ENCODE peak calls at places on chromosomes 13 and 19, in six cellular contexts. One of them, this sample, is unnamed.

GRCh38 chr13:23888658-23889597 is at the start of gene MIPEP:
- DNase-seq in heart left ventricle: peak; percentile 97
- DNase-seq in AG09319: peak; percentile 81
- DNase-seq in GDM1: peak; percentile 98
- DNase-seq in iPS DF 19.7: peak; percentile 73
- DNase-seq in HCT116: peak; percentile 88
- DNase-seq in this sample: peak; percentile 51

GRCh38 chr19:8251025-8251472 is 41.9 kb downstream of the CERS4 start:
- DNase-seq in GDM1: no peak
- DNase-seq in HCT116: no peak
- DNase-seq in AG09319: no peak
- DNase-seq in iPS DF 19.7: no peak
- DNase-seq in heart left ventricle: peak; percentile 88
- DNase-seq in this sample: no peak

GRCh38 chr13:65264066-65264465 is 1966.1 kb downstream of the PCDH9 start:
- DNase-seq in HCT116: no peak
- DNase-seq in heart left ventricle: peak; percentile 40
- DNase-seq in iPS DF 19.7: no peak
- DNase-seq in GDM1: no peak
- DNase-seq in AG09319: no peak
- DNase-seq in this sample: no peak

GRCh38 chr13:97432232-97432916 is 1.6 kb upstream of the RAP2A start:
- DNase-seq in HCT116: no peak
- DNase-seq in iPS DF 19.7: no peak
- DNase-seq in heart left ventricle: no peak
- DNase-seq in AG09319: no peak
- DNase-seq in GDM1: no peak
- DNase-seq in this sample: no peak

GRCh38 chr19:33293255-33294057 is 8.9 kb downstream of the CEBPA start:
- DNase-seq in GDM1: peak; percentile 18
- DNase-seq in iPS DF 19.7: no peak
- DNase-seq in AG09319: peak; percentile 24
- DNase-seq in HCT116: no peak
- DNase-seq in heart left ventricle: peak; percentile 56
- DNase-seq in this sample: peak; percentile 35

GRCh38 chr13:41565221-41565620 is 107.9 kb downstream of the RGCC start:
- DNase-seq in GDM1: no peak
- DNase-seq in heart left ventricle: no peak
- DNase-seq in iPS DF 19.7: no peak
- DNase-seq in HCT116: no peak
- DNase-seq in AG09319: no peak
- DNase-seq in this sample: no peak

GRCh38 chr13:79481685-79482052 is 714 bp downstream of the NDFIP2 start:
- DNase-seq in iPS DF 19.7: no peak
- DNase-seq in AG09319: no peak
- DNase-seq in GDM1: no peak
- DNase-seq in heart left ventricle: no peak
- DNase-seq in HCT116: no peak
- DNase-seq in this sample: no peak

GRCh38 chr19:16295071-16295470 is 29.6 kb upstream of the KLF2 start:
- DNase-seq in GDM1: no peak
- DNase-seq in heart left ventricle: no peak
- DNase-seq in iPS DF 19.7: no peak
- DNase-seq in AG09319: no peak
- DNase-seq in HCT116: no peak
- DNase-seq in this sample: no peak

GRCh38 chr13:110897521-110897920 is 17.3 kb downstream of the ANKRD10 start:
- DNase-seq in GDM1: no peak
- DNase-seq in AG09319: no peak
- DNase-seq in heart left ventricle: no peak
- DNase-seq in iPS DF 19.7: no peak
- DNase-seq in HCT116: no peak
- DNase-seq in this sample: no peak

GRCh38 chr19:4208385-4209094 is 20.8 kb upstream of the EBI3 start:
- DNase-seq in HCT116: peak; percentile 66
- DNase-seq in iPS DF 19.7: no peak
- DNase-seq in GDM1: no peak
- DNase-seq in AG09319: no peak
- DNase-seq in heart left ventricle: no peak
- DNase-seq in this sample: no peak

GRCh38 chr19:2381151-2381822 is 21.2 kb downstream of the TMPRSS9 start:
- DNase-seq in GDM1: no peak
- DNase-seq in AG09319: no peak
- DNase-seq in heart left ventricle: no peak
- DNase-seq in HCT116: no peak
- DNase-seq in iPS DF 19.7: no peak
- DNase-seq in this sample: no peak

GRCh38 chr13:113404723-113405471 is 41.0 kb upstream of the GRTP1 start:
- DNase-seq in GDM1: no peak
- DNase-seq in iPS DF 19.7: no peak
- DNase-seq in AG09319: no peak
- DNase-seq in heart left ventricle: peak; percentile 52
- DNase-seq in HCT116: no peak
- DNase-seq in this sample: no peak

GRCh38 chr13:47826481-47826880 is 174.6 kb downstream of the SUCLA2 start:
- DNase-seq in GDM1: no peak
- DNase-seq in iPS DF 19.7: no peak
- DNase-seq in heart left ventricle: no peak
- DNase-seq in AG09319: no peak
- DNase-seq in HCT116: no peak
- DNase-seq in this sample: no peak

GRCh38 chr19:4063369-4064072 is 3.2 kb downstream of the ZBTB7A start:
- DNase-seq in HCT116: no peak
- DNase-seq in heart left ventricle: no peak
- DNase-seq in iPS DF 19.7: no peak
- DNase-seq in AG09319: no peak
- DNase-seq in GDM1: no peak
- DNase-seq in this sample: no peak

GRCh38 chr19:15629003-15629880 is 11.5 kb upstream of the CYP4F3 start:
- DNase-seq in HCT116: peak; percentile 51
- DNase-seq in heart left ventricle: peak; percentile 89
- DNase-seq in GDM1: peak; percentile 44
- DNase-seq in iPS DF 19.7: no peak
- DNase-seq in AG09319: peak; percentile 0
- DNase-seq in this sample: no peak

GRCh38 chr13:85314686-85315085 is 484.5 kb downstream of the SLITRK6 start:
- DNase-seq in AG09319: no peak
- DNase-seq in GDM1: no peak
- DNase-seq in iPS DF 19.7: no peak
- DNase-seq in HCT116: no peak
- DNase-seq in heart left ventricle: no peak
- DNase-seq in this sample: no peak

GRCh38 chr19:12885749-12886706 is 973 bp downstream of the KLF1 start:
- DNase-seq in heart left ventricle: no peak
- DNase-seq in GDM1: no peak
- DNase-seq in AG09319: no peak
- DNase-seq in HCT116: no peak
- DNase-seq in iPS DF 19.7: no peak
- DNase-seq in this sample: no peak

GRCh38 chr13:106038752-106039151 is 496.7 kb downstream of the EFNB2 start:
- DNase-seq in heart left ventricle: no peak
- DNase-seq in AG09319: no peak
- DNase-seq in GDM1: no peak
- DNase-seq in HCT116: peak; percentile 51
- DNase-seq in iPS DF 19.7: no peak
- DNase-seq in this sample: no peak

GRCh38 chr13:73722120-73722519 is 412.1 kb downstream of the KLF12 start:
- DNase-seq in AG09319: no peak
- DNase-seq in iPS DF 19.7: peak; percentile 45
- DNase-seq in HCT116: peak; percentile 51
- DNase-seq in heart left ventricle: no peak
- DNase-seq in GDM1: no peak
- DNase-seq in this sample: peak; percentile 32

GRCh38 chr13:106887686-106888085 is 319.7 kb upstream of the ARGLU1 start:
- DNase-seq in AG09319: no peak
- DNase-seq in GDM1: no peak
- DNase-seq in heart left ventricle: no peak
- DNase-seq in HCT116: no peak
- DNase-seq in iPS DF 19.7: no peak
- DNase-seq in this sample: no peak

GRCh38 chr13:44738463-44738862 is 162.3 kb upstream of the TSC22D1 start:
- DNase-seq in HCT116: no peak
- DNase-seq in AG09319: no peak
- DNase-seq in heart left ventricle: no peak
- DNase-seq in GDM1: no peak
- DNase-seq in iPS DF 19.7: no peak
- DNase-seq in this sample: no peak

GRCh38 chr19:2578911-2579677 is 103.2 kb downstream of the GADD45B start:
- DNase-seq in iPS DF 19.7: peak; percentile 75
- DNase-seq in heart left ventricle: peak; percentile 94
- DNase-seq in AG09319: peak; percentile 81
- DNase-seq in HCT116: peak; percentile 78
- DNase-seq in GDM1: no peak
- DNase-seq in this sample: no peak

GRCh38 chr13:36553501-36553900 is 120.3 kb upstream of the SERTM1 start:
- DNase-seq in HCT116: no peak
- DNase-seq in iPS DF 19.7: no peak
- DNase-seq in GDM1: no peak
- DNase-seq in AG09319: no peak
- DNase-seq in heart left ventricle: no peak
- DNase-seq in this sample: no peak

GRCh38 chr19:43444531-43445340 is 20.7 kb downstream of the LYPD3 start:
- DNase-seq in HCT116: no peak
- DNase-seq in heart left ventricle: no peak
- DNase-seq in iPS DF 19.7: no peak
- DNase-seq in AG09319: no peak
- DNase-seq in GDM1: no peak
- DNase-seq in this sample: no peak

GRCh38 chr19:18429717-18430416 is 8.1 kb downstream of the ISYNA1 start:
- DNase-seq in HCT116: no peak
- DNase-seq in heart left ventricle: no peak
- DNase-seq in iPS DF 19.7: no peak
- DNase-seq in GDM1: no peak
- DNase-seq in AG09319: no peak
- DNase-seq in this sample: no peak

GRCh38 chr19:1446713-1447564 is 3.0 kb upstream of the APC2 start:
- DNase-seq in HCT116: no peak
- DNase-seq in AG09319: no peak
- DNase-seq in iPS DF 19.7: no peak
- DNase-seq in GDM1: no peak
- DNase-seq in heart left ventricle: peak; percentile 53
- DNase-seq in this sample: no peak

GRCh38 chr13:57634829-57635165 is 3.3 kb downstream of the PCDH17 start:
- DNase-seq in heart left ventricle: peak; percentile 63
- DNase-seq in iPS DF 19.7: no peak
- DNase-seq in AG09319: no peak
- DNase-seq in HCT116: no peak
- DNase-seq in GDM1: no peak
- DNase-seq in this sample: no peak

GRCh38 chr13:85700909-85701308 is 98.3 kb downstream of the SLITRK6 start:
- DNase-seq in iPS DF 19.7: no peak
- DNase-seq in heart left ventricle: no peak
- DNase-seq in HCT116: no peak
- DNase-seq in AG09319: no peak
- DNase-seq in GDM1: no peak
- DNase-seq in this sample: no peak

GRCh38 chr19:3950871-3951861 is 18.3 kb downstream of the NMRK2 start:
- DNase-seq in iPS DF 19.7: no peak
- DNase-seq in HCT116: no peak
- DNase-seq in AG09319: no peak
- DNase-seq in heart left ventricle: peak; percentile 78
- DNase-seq in GDM1: no peak
- DNase-seq in this sample: no peak

GRCh38 chr13:82661126-82661525 is 1221.1 kb downstream of the SLITRK1 start:
- DNase-seq in GDM1: no peak
- DNase-seq in HCT116: no peak
- DNase-seq in heart left ventricle: no peak
- DNase-seq in AG09319: no peak
- DNase-seq in iPS DF 19.7: no peak
- DNase-seq in this sample: no peak

GRCh38 chr13:32901994-32902780 is 114.0 kb upstream of the KL start:
- DNase-seq in iPS DF 19.7: no peak
- DNase-seq in GDM1: no peak
- DNase-seq in heart left ventricle: no peak
- DNase-seq in HCT116: no peak
- DNase-seq in AG09319: no peak
- DNase-seq in this sample: no peak

GRCh38 chr19:47427241-47428176 is 8.2 kb upstream of the MEIS3 start:
- DNase-seq in heart left ventricle: no peak
- DNase-seq in iPS DF 19.7: peak; percentile 82
- DNase-seq in GDM1: peak; percentile 38
- DNase-seq in HCT116: peak; percentile 44
- DNase-seq in AG09319: no peak
- DNase-seq in this sample: no peak

This sample was measured in SK-N-MC.